ENCODE peak calls at places on chromosomes 1 and 21, in nine cellular contexts. Q is NCI-H774, O is memory B cell, L is hippocampal formation, I is NCI-H2171, D is AG09309, A is H9, K is prostate gland, G is nucleus accumbens. M is an unnamed sample.

GRCh38 chr1:220817907-220818306 is 31.2 kb downstream of the MTARC1 start:
- DNase-seq in G (no peak), O (no peak), Q (no peak), L (no peak), D (peak; percentile 67), I (no peak), A (no peak), K (no peak), M (no peak)

GRCh38 chr21:15967661-15968060 is 237.9 kb downstream of the USP25 start:
- DNase-seq in I (no peak), L (no peak), D (no peak), G (no peak), K (no peak), Q (no peak), A (no peak), O (no peak), M (no peak)

GRCh38 chr1:162197615-162198497 is 128.4 kb downstream of the NOS1AP start:
- DNase-seq in L (no peak), Q (no peak), I (no peak), G (no peak), O (no peak), K (no peak), D (no peak), A (peak; percentile 57), M (no peak)

GRCh38 chr1:180627411-180627810 is 4.4 kb upstream of the XPR1 start:
- DNase-seq in L (no peak), I (no peak), D (no peak), O (no peak), Q (no peak), G (no peak), K (no peak), A (no peak), M (no peak)

GRCh38 chr21:32328595-32328994 is 29.9 kb downstream of the MRAP start:
- DNase-seq in D (no peak), G (no peak), O (no peak), A (no peak), Q (no peak), I (no peak), L (no peak), K (no peak), M (no peak)

GRCh38 chr1:244659694-244660093 is 6.8 kb downstream of the DESI2 start:
- DNase-seq in Q (no peak), D (no peak), K (no peak), G (no peak), L (no peak), A (no peak), I (no peak), O (no peak), M (no peak)

GRCh38 chr1:242004751-242005495 is 6.0 kb upstream of the MAP1LC3C start:
- DNase-seq in K (no peak), O (no peak), G (no peak), I (no peak), L (no peak), D (no peak), Q (no peak), A (no peak), M (no peak)

GRCh38 chr1:8425150-8425780 is 107.4 kb downstream of the SLC45A1 start:
- DNase-seq in G (no peak), D (no peak), O (no peak), K (no peak), Q (no peak), A (no peak), L (no peak), I (no peak), M (no peak)

GRCh38 chr1:80896957-80897356 is 903.8 kb upstream of the ADGRL2 start:
- DNase-seq in I (no peak), Q (no peak), L (no peak), O (no peak), D (no peak), A (no peak), K (no peak), G (no peak), M (no peak)

GRCh38 chr1:206892351-206892984 is 4.8 kb upstream of the IL24 start:
- DNase-seq in O (no peak), K (no peak), I (no peak), L (no peak), A (no peak), G (no peak), D (no peak), Q (no peak), M (no peak)

GRCh38 chr1:181126871-181127587 is 38.5 kb downstream of the IER5 start:
- DNase-seq in K (no peak), G (no peak), A (no peak), L (no peak), I (peak; percentile 89), O (no peak), Q (peak; percentile 54), D (no peak), M (no peak)

GRCh38 chr1:15788624-15789301 is 18.7 kb downstream of the UQCRHL start:
- DNase-seq in G (no peak), A (no peak), L (no peak), K (no peak), I (no peak), Q (no peak), O (no peak), D (no peak), M (peak; percentile 64)

GRCh38 chr1:16614361-16615252 is 1.2 kb upstream of the NBPF1 start:
- DNase-seq in L (no peak), K (peak; percentile 16), G (no peak), D (no peak), A (peak; percentile 45), O (peak; percentile 38), Q (no peak), I (no peak), M (no peak)

GRCh38 chr1:186828612-186829542 is at the start of gene PLA2G4A:
- DNase-seq in L (no peak), K (peak; percentile 47), A (peak; percentile 38), I (no peak), O (no peak), D (no peak), Q (no peak), G (no peak), M (no peak)

GRCh38 chr1:169475806-169476205 is 9.9 kb downstream of the SLC19A2 start:
- DNase-seq in K (no peak), O (no peak), D (no peak), Q (no peak), L (no peak), I (no peak), A (no peak), G (no peak), M (no peak)

GRCh38 chr1:23417570-23417969 is 7.0 kb downstream of the TCEA3 start:
- DNase-seq in I (peak; percentile 91), K (no peak), L (no peak), A (no peak), O (no peak), D (no peak), Q (peak; percentile 28), G (no peak), M (no peak)

M was measured in epithelial cell of prostate.